ENCODE peak calls at places on chromosome 21, in ten cellular contexts. R is Caco-2, J is WTC11, F is AG04449, A is lung, U is AG04450, V is ovary, X is stomach, S is astrocyte of the spinal cord, Z is dorsolateral prefrontal cortex. M is an unnamed sample.

GRCh38 chr21:40466893-40467483 is 380.0 kb downstream of the DSCAM start:
- DNase-seq in V (no peak), X (no peak), Z (no peak), R (no peak), J (no peak), U (no peak), A (no peak), F (no peak), S (peak; percentile 39), M (no peak)

GRCh38 chr21:36769051-36769867 is 70.3 kb downstream of the SIM2 start:
- DNase-seq in S (peak; percentile 66), V (peak; percentile 22), R (no peak), U (no peak), J (no peak), A (no peak), Z (no peak), X (no peak), F (no peak), M (no peak)

GRCh38 chr21:41170442-41170841 is 2.5 kb downstream of the BACE2 start:
- DNase-seq in Z (no peak), F (no peak), U (no peak), J (peak; percentile 69), A (peak; percentile 44), V (no peak), S (peak; percentile 25), X (peak; percentile 66), R (peak; percentile 56), M (no peak)

GRCh38 chr21:31929548-31929947 is 56.7 kb downstream of the HUNK start:
- DNase-seq in V (no peak), A (no peak), Z (no peak), F (no peak), X (no peak), J (no peak), U (no peak), R (no peak), S (no peak), M (no peak)

GRCh38 chr21:34835526-34835925 is 166.7 kb downstream of the CLIC6 start:
- DNase-seq in F (no peak), U (no peak), R (no peak), A (peak; percentile 61), S (peak; percentile 41), Z (no peak), J (no peak), X (no peak), V (no peak), M (no peak)

GRCh38 chr21:14050121-14050520 is 160.6 kb downstream of the LIPI start:
- DNase-seq in J (no peak), S (no peak), A (no peak), U (no peak), Z (no peak), R (no peak), F (no peak), X (no peak), V (no peak), M (no peak)

GRCh38 chr21:34886554-34887385 is 162.3 kb downstream of the RUNX1 start:
- DNase-seq in R (no peak), U (no peak), A (no peak), Z (no peak), F (no peak), S (peak; percentile 39), V (peak; percentile 36), J (peak; percentile 46), X (no peak), M (no peak)

GRCh38 chr21:34845521-34846213 is 176.9 kb downstream of the CLIC6 start:
- DNase-seq in Z (no peak), S (peak; percentile 95), F (no peak), V (no peak), R (no peak), X (peak; percentile 82), J (no peak), U (peak; percentile 51), A (peak; percentile 64), M (no peak)

GRCh38 chr21:42833439-42833815 is 45.9 kb downstream of the WDR4 start:
- DNase-seq in F (no peak), Z (no peak), S (no peak), R (peak; percentile 77), U (no peak), A (no peak), X (peak; percentile 54), J (peak; percentile 25), V (no peak), M (no peak)

GRCh38 chr21:45951676-45952075 is 29.9 kb upstream of the COL6A1 start:
- DNase-seq in J (no peak), Z (no peak), U (no peak), V (no peak), A (no peak), R (no peak), S (no peak), X (no peak), F (no peak), M (no peak)

GRCh38 chr21:45957551-45957950 is 24.0 kb upstream of the COL6A1 start:
- DNase-seq in V (no peak), A (no peak), R (no peak), F (no peak), S (no peak), U (no peak), J (no peak), Z (no peak), X (no peak), M (no peak)

GRCh38 chr21:45952974-45953373 is 28.6 kb upstream of the COL6A1 start:
- DNase-seq in S (no peak), F (no peak), Z (no peak), X (no peak), A (no peak), R (no peak), U (no peak), J (no peak), V (no peak), M (no peak)

GRCh38 chr21:45954921-45955320 is 26.6 kb upstream of the COL6A1 start:
- DNase-seq in R (no peak), U (no peak), S (no peak), A (no peak), X (no peak), F (no peak), V (no peak), J (no peak), Z (no peak), M (no peak)

GRCh38 chr21:45954271-45954670 is 27.3 kb upstream of the COL6A1 start:
- DNase-seq in U (no peak), A (no peak), J (no peak), F (no peak), V (peak; percentile 52), Z (no peak), X (no peak), S (no peak), R (no peak), M (no peak)
- TF ChIP-seq CTCF in U (peak; percentile 39), A (no peak), J (no peak), F (peak; percentile 45), V (no peak), Z (no peak), X (no peak), S (peak; percentile 15), R (no peak), M (peak; percentile 25)

GRCh38 chr21:44487831-44488230 is 32.5 kb downstream of the LRRC3 start:
- DNase-seq in V (no peak), X (no peak), A (no peak), U (no peak), Z (peak; percentile 6), R (no peak), F (no peak), J (peak; percentile 78), S (peak; percentile 3), M (no peak)
- TF ChIP-seq CTCF in V (no peak), X (no peak), A (no peak), U (peak; percentile 55), Z (no peak), R (peak; percentile 37), F (peak; percentile 34), J (peak; percentile 91), S (peak; percentile 55), M (peak; percentile 54)

GRCh38 chr21:18522181-18522771 is 118.7 kb upstream of the TMPRSS15 start:
- DNase-seq in J (no peak), V (no peak), R (no peak), S (peak; percentile 54), F (no peak), Z (no peak), X (no peak), A (no peak), U (no peak), M (no peak)
- TF ChIP-seq CTCF in J (no peak), V (no peak), R (peak; percentile 8), S (peak; percentile 37), F (peak; percentile 15), Z (peak; percentile 37), X (no peak), A (no peak), U (no peak), M (peak; percentile 67)

GRCh38 chr21:33825898-33826297 is 89.7 kb downstream of the ATP5PO start:
- DNase-seq in U (peak; percentile 24), S (peak; percentile 73), F (peak; percentile 28), X (no peak), A (no peak), R (no peak), J (no peak), V (peak; percentile 34), Z (no peak), M (no peak)

GRCh38 chr21:33821580-33822322 is 93.9 kb downstream of the ATP5PO start:
- DNase-seq in Z (no peak), F (no peak), R (no peak), J (no peak), X (no peak), A (no peak), U (no peak), V (no peak), S (no peak), M (no peak)

GRCh38 chr21:33825419-33825818 is 90.2 kb downstream of the ATP5PO start:
- DNase-seq in X (no peak), R (no peak), Z (no peak), A (no peak), F (no peak), U (no peak), J (no peak), V (no peak), S (no peak), M (no peak)

GRCh38 chr21:33828083-33828482 is 87.5 kb downstream of the ATP5PO start:
- DNase-seq in Z (no peak), R (no peak), U (no peak), X (no peak), V (no peak), A (no peak), S (peak; percentile 22), J (no peak), F (no peak), M (no peak)

DNA sequence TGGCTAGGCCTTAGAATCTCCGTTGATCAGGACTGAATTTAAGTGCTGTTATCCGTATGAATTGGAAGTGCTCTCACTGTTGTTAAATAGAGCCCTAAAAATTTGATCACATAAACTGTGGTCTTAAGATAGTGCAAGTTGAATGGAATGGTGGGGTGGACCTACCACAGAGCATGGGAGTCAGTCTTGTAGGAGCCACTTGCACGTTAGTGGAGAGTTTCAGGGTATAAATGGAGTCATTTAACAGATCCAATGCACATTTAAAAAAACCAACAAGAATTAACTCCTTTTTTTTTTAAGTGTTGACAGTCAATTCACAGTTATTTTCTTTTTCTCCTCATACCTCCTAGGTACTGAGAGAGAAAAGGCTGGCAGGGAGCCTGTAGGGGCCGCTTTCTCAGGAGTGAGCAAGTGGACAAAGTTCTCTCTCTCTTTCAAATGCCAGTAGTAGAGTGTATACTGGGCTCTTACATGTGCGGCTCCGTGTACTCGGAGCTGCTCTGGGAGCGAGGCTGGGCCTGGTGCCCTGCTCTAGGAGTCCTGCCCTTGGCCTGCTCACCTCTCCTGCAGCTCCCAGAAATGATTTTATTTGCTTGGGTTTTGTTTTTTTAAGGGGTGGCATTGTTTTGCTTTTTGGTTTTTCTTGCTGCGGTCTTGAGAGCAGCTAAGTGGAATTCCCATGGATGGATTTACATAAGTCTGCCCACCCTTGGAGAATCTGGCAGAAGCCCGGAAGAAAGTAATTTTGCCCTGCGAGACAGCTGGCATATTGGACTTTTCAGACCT is 91.3 kb downstream of the ATP5PO start:
- DNase-seq in S (peak; percentile 52), R (no peak), X (no peak), J (no peak), V (peak; percentile 39), U (no peak), A (no peak), F (no peak), Z (no peak), M (no peak)
- TF ChIP-seq CTCF in S (peak; percentile 44), R (peak; percentile 20), X (no peak), J (no peak), V (no peak), U (no peak), A (no peak), F (no peak), Z (no peak), M (peak; percentile 53)

M was measured in osteocyte.